ENCODE peak calls at places on chromosomes 2 and 18, in ten cellular contexts. J is mammary epithelial cell; P is HepG2; K is epithelial cell of esophagus; Q is cardiac muscle cell; B is prostate gland; L is CD4-positive, alpha-beta memory T cell; S is NB4; N is gastrocnemius medialis; D is fibroblast of lung. X is an unnamed sample.

GRCh38 chr2:227597993-227598392 is 700 bp upstream of the SCYGR2 start:
- DNase-seq in Q (no peak), S (no peak), P (peak), J (peak), D (no peak), B (no peak), K (peak), N (no peak), L (no peak), X (no peak)

GRCh38 chr2:18910843-18911242 is 321.5 kb upstream of the NT5C1B start:
- DNase-seq in Q (peak), J (peak), N (peak), S (no peak), B (no peak), P (no peak), L (no peak), D (peak), K (peak), X (no peak)

GRCh38 chr2:174465327-174465726 is 21.5 kb downstream of the GPR155 start:
- DNase-seq in B (no peak), S (no peak), Q (peak), D (peak), K (no peak), N (no peak), J (no peak), L (no peak), P (peak), X (no peak)

GRCh38 chr2:100394111-100394641 is 23.3 kb downstream of the CHST10 start:
- DNase-seq in S (no peak), N (no peak), B (no peak), K (no peak), J (no peak), P (no peak), Q (no peak), D (no peak), L (no peak), X (peak)

GRCh38 chr2:23312996-23313606 is 71.9 kb upstream of the KLHL29 start:
- DNase-seq in P (no peak), D (peak), N (no peak), L (no peak), Q (peak), S (peak), B (no peak), K (no peak), J (no peak), X (peak)

GRCh38 chr2:42806786-42807185 is 14.4 kb upstream of the HAAO start:
- DNase-seq in D (no peak), Q (no peak), N (no peak), B (no peak), S (no peak), L (no peak), J (no peak), K (no peak), P (no peak), X (no peak)

GRCh38 chr18:62812242-62812641 is 96.9 kb downstream of the PHLPP1 start:
- DNase-seq in B (no peak), L (no peak), Q (peak), S (no peak), P (peak), D (peak), K (peak), N (no peak), J (no peak), X (no peak)

GRCh38 chr2:44549856-44550255 is 188.1 kb downstream of the CAMKMT start:
- DNase-seq in L (no peak), B (no peak), P (no peak), D (no peak), Q (peak), S (no peak), K (peak), N (no peak), J (peak), X (no peak)

GRCh38 chr2:139354518-139354917 is 574.3 kb upstream of the NXPH2 start:
- DNase-seq in K (no peak), S (no peak), B (no peak), J (no peak), N (no peak), L (no peak), P (no peak), D (no peak), Q (no peak), X (no peak)

GRCh38 chr2:240599141-240599583 is 12.6 kb downstream of the CAPN10 start:
- DNase-seq in Q (no peak), N (peak), L (no peak), P (no peak), D (no peak), K (no peak), J (no peak), S (no peak), B (no peak), X (no peak)

GRCh38 chr2:36177282-36177681 is 178.3 kb upstream of the CRIM1 start:
- DNase-seq in P (no peak), B (no peak), L (no peak), K (peak), N (no peak), Q (no peak), S (no peak), D (no peak), J (peak), X (no peak)

GRCh38 chr18:63741769-63742168 is 33.4 kb upstream of the SERPINB7 start:
- DNase-seq in J (peak), L (no peak), N (no peak), K (peak), B (no peak), P (no peak), Q (peak), S (peak), D (peak), X (no peak)

GRCh38 chr18:33372442-33372841 is 68.1 kb downstream of the CCDC178 start:
- DNase-seq in L (no peak), S (no peak), Q (no peak), J (no peak), K (peak), N (no peak), P (no peak), B (no peak), D (peak), X (no peak)

GRCh38 chr2:47310801-47311560 is 92.0 kb upstream of the MSH2 start:
- DNase-seq in L (no peak), P (peak), J (no peak), D (no peak), N (no peak), K (peak), S (no peak), B (no peak), Q (peak), X (no peak)

GRCh38 chr2:48845719-48846118 is 90.2 kb upstream of the LHCGR start:
- DNase-seq in D (no peak), P (no peak), N (no peak), Q (peak), K (peak), J (no peak), L (no peak), B (no peak), S (no peak), X (no peak)

GRCh38 chr18:50816767-50817166 is 3.0 kb downstream of the MRO start:
- DNase-seq in J (no peak), N (no peak), K (no peak), Q (no peak), L (no peak), P (no peak), B (no peak), D (no peak), S (no peak), X (peak)

GRCh38 chr18:37659906-37660305 is 94.3 kb upstream of the CELF4 start:
- DNase-seq in B (no peak), P (no peak), Q (peak), L (no peak), K (no peak), D (no peak), J (no peak), N (no peak), S (no peak), X (no peak)

GRCh38 chr2:104836253-104836652 is 17.7 kb upstream of the POU3F3 start:
- DNase-seq in N (no peak), D (no peak), Q (no peak), S (no peak), B (no peak), L (no peak), P (no peak), J (no peak), K (no peak), X (no peak)

GRCh38 chr2:104840151-104840550 is 13.8 kb upstream of the POU3F3 start:
- DNase-seq in B (no peak), Q (no peak), N (no peak), L (no peak), K (no peak), P (no peak), S (no peak), J (no peak), D (no peak), X (no peak)

GRCh38 chr2:104834431-104834830 is 19.5 kb upstream of the POU3F3 start:
- DNase-seq in K (no peak), D (no peak), L (no peak), N (no peak), B (no peak), S (no peak), Q (no peak), P (no peak), J (no peak), X (no peak)

GRCh38 chr2:104840916-104841315 is 13.0 kb upstream of the POU3F3 start:
- DNase-seq in S (no peak), P (no peak), J (no peak), N (no peak), Q (no peak), B (no peak), D (no peak), K (no peak), L (no peak), X (no peak)

DNA sequence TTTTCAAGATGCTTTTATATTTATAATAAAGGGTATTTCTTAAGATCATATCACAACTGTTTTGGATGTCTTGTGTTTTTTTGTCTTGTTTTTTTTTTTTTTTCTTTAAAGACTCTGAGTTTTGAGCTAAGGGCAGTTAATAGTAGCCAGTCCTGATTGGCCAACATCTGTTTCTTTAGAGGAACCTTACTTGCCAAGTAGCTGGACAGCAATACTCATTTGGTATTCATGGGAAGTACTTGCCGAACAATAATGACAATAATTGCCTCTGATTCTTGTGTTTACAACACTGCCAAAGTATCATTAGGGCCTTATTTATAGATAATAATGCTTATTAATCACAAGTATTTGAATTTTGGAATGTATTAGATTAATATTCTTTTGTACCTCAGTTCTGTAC is 17.1 kb upstream of the POU3F3 start:
- DNase-seq in P (no peak), N (no peak), L (no peak), K (no peak), D (no peak), B (no peak), Q (no peak), S (no peak), J (no peak), X (no peak)
- H3K4me3 ChIP-seq in P (no peak), N (no peak), L (no peak), K (no peak), D (no peak), B (no peak), Q (no peak), S (no peak), J (no peak), X (no peak)

GRCh38 chr18:3455938-3456685 is 6.1 kb downstream of the TGIF1 start:
- DNase-seq in K (peak), S (no peak), J (peak), N (peak), D (peak), L (no peak), B (no peak), Q (peak), P (peak), X (no peak)
- H3K4me3 ChIP-seq in K (no peak), S (peak), J (no peak), N (no peak), D (no peak), L (no peak), B (no peak), Q (no peak), P (peak), X (no peak)

GRCh38 chr2:62200868-62201267 is 5.0 kb downstream of the B3GNT2 start:
- DNase-seq in B (no peak), P (no peak), K (no peak), J (no peak), L (no peak), N (no peak), Q (no peak), D (no peak), S (no peak), X (peak)

GRCh38 chr2:62200291-62200841 is 4.5 kb downstream of the B3GNT2 start:
- DNase-seq in B (no peak), P (no peak), S (no peak), J (no peak), N (no peak), K (no peak), L (peak), Q (no peak), D (no peak), X (no peak)

GRCh38 chr2:62202019-62202722 is 6.3 kb downstream of the B3GNT2 start:
- DNase-seq in P (no peak), D (no peak), K (no peak), N (no peak), S (peak), Q (no peak), L (no peak), B (no peak), J (no peak), X (no peak)

GRCh38 chr2:62202729-62203128 is 6.8 kb downstream of the B3GNT2 start:
- DNase-seq in J (no peak), B (no peak), P (no peak), L (no peak), D (no peak), S (no peak), K (no peak), Q (no peak), N (no peak), X (no peak)

GRCh38 chr2:62201307-62201706 is 5.4 kb downstream of the B3GNT2 start:
- DNase-seq in K (no peak), J (no peak), L (no peak), N (no peak), S (no peak), D (peak), P (no peak), Q (no peak), B (no peak), X (no peak)
- H3K4me3 ChIP-seq in K (no peak), J (no peak), L (no peak), N (no peak), S (no peak), D (no peak), P (no peak), Q (no peak), B (no peak), X (peak)

GRCh38 chr18:31268985-31269406 is 49.0 kb upstream of the DSG1 start:
- DNase-seq in L (no peak), K (peak), Q (no peak), D (no peak), J (peak), S (no peak), N (no peak), P (no peak), B (peak), X (no peak)

GRCh38 chr18:31270578-31270977 is 47.4 kb upstream of the DSG1 start:
- DNase-seq in N (no peak), K (no peak), B (no peak), L (no peak), Q (no peak), J (no peak), D (no peak), S (no peak), P (no peak), X (no peak)

GRCh38 chr18:31267823-31268481 is 50.0 kb upstream of the DSG1 start:
- DNase-seq in B (no peak), K (no peak), S (no peak), P (no peak), Q (no peak), L (no peak), N (no peak), J (peak), D (no peak), X (no peak)

GRCh38 chr18:31273812-31274527 is 44.0 kb upstream of the DSG1 start:
- DNase-seq in Q (no peak), P (peak), K (no peak), N (no peak), D (no peak), B (no peak), S (no peak), J (no peak), L (no peak), X (no peak)

DNA sequence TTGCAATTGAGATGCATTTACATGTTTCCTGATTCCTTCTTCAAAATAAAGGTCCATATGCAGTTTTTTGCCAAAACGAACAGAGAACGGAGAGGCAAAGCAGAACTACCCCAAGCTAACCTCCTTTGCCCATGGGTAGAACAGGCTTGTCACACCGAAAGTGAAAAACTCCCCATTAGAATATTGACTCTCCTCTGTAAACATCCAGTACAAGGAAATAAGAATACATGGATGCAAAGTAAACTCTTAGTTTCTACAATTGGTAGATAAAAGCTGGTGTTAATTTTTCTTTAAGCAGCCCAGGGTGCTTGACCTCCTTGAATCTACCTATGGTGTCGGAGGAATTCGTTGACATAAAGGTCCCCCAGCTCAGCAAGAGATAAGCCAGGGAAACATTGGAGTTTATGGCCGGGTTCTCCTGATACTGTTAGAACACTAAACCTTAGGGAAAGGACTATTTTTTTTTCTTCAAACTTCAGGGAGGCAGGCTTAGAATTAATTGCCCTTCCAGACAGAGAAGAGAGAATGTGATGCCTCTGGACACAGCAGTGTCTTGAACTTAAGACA is 48.4 kb upstream of the DSG1 start:
- DNase-seq in P (no peak), D (no peak), S (no peak), L (no peak), N (no peak), Q (no peak), B (no peak), J (no peak), K (no peak), X (no peak)
- H3K4me3 ChIP-seq in P (no peak), D (no peak), S (no peak), L (no peak), N (no peak), Q (no peak), B (no peak), J (no peak), K (no peak), X (no peak)

DNA sequence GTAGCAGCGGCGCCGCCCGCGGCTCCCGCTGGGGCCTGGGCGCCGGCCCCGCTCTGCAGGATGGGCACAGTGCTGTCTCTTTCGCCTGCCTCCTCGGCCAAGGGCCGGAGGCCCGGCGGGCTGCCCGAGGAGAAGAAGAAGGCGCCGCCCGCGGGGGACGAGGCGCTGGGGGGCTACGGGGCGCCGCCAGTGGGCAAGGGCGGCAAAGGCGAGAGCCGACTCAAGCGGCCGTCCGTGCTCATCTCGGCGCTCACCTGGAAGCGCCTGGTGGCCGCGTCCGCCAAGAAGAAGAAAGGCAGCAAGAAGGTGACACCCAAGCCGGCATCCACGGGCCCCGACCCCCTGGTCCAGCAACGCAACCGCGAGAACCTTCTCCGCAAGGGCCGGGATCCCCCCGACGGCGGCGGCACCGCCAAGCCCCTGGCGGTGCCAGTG is 312 bp downstream of the CDK5R2 start:
- DNase-seq in D (no peak), Q (no peak), J (no peak), B (no peak), K (no peak), L (no peak), S (no peak), P (no peak), N (no peak), X (no peak)
- H3K4me3 ChIP-seq in D (no peak), Q (peak), J (peak), B (peak), K (no peak), L (no peak), S (no peak), P (peak), N (peak), X (peak)

GRCh38 chr2:39433586-39434195 is 3.4 kb downstream of the MAP4K3 start:
- DNase-seq in K (no peak), P (no peak), Q (peak), B (no peak), D (peak), L (no peak), J (no peak), N (no peak), S (no peak), X (no peak)
- H3K4me3 ChIP-seq in K (no peak), P (peak), Q (peak), B (no peak), D (peak), L (no peak), J (no peak), N (peak), S (no peak), X (no peak)

GRCh38 chr2:179049546-179050311 is at the start of gene CCDC141:
- DNase-seq in S (peak), L (peak), B (no peak), D (peak), Q (peak), J (no peak), K (no peak), P (peak), N (peak), X (peak)
- H3K4me3 ChIP-seq in S (no peak), L (peak), B (no peak), D (no peak), Q (peak), J (no peak), K (no peak), P (no peak), N (peak), X (no peak)

GRCh38 chr2:110670826-110671225 is 7.0 kb downstream of the BUB1 start:
- DNase-seq in S (no peak), N (no peak), L (no peak), D (no peak), P (no peak), K (no peak), Q (no peak), B (no peak), J (no peak), X (no peak)
- H3K4me3 ChIP-seq in S (no peak), N (no peak), L (no peak), D (no peak), P (no peak), K (no peak), Q (no peak), B (no peak), J (no peak), X (no peak)

GRCh38 chr2:121866789-121867188 is 111.3 kb downstream of the TSN start:
- DNase-seq in D (no peak), L (no peak), P (no peak), J (no peak), S (no peak), K (no peak), N (no peak), Q (no peak), B (no peak), X (no peak)
- H3K4me3 ChIP-seq in D (no peak), L (no peak), P (no peak), J (no peak), S (no peak), K (no peak), N (no peak), Q (no peak), B (no peak), X (no peak)

X was measured in OCI-LY7.